ENCODE peak calls at places on chromosomes 13 and 19, in ten cellular contexts. Z is stimulated activated CD8-positive, alpha-beta memory T cell treated with anti-CD3 and anti-CD28 coated beads, Interleukin-15, amount 100 ng/mL, for 4 hours; C is T-helper 22 cell; M is GM04503; I is NCI-H748 treated with DMSO at 0.1 percent for 48 hours; X is fibroblast of gingiva; V is left colon; J is activated effector memory CD4-positive, alpha-beta T cell treated with anti-CD3 and anti-CD28 coated beads, Interleukin-2, amount 50 U/mL, for 16 hours; B is HCEC 1CT; R is GM10248. S is an unnamed sample.

GRCh38 chr19:2171349-2172145 is 7.8 kb downstream of the DOT1L start:
- DNase-seq in Z (peak), C (peak), M (no peak), I (no peak), X (no peak), V (no peak), J (peak), B (no peak), R (peak), S (no peak)

GRCh38 chr19:52171321-52172169 is at the start of gene ZNF836:
- DNase-seq in Z (peak), C (peak), M (peak), I (peak), X (peak), V (peak), J (peak), B (peak), R (peak), S (peak)

GRCh38 chr13:34967851-34968562 is 25.9 kb downstream of the NBEA start:
- DNase-seq in Z (no peak), C (no peak), M (no peak), I (peak), X (no peak), V (no peak), J (no peak), B (no peak), R (no peak), S (no peak)

GRCh38 chr19:3094638-3095374 is 644 bp downstream of the GNA11 start:
- DNase-seq in Z (no peak), C (no peak), M (no peak), I (no peak), X (no peak), V (no peak), J (peak), B (no peak), R (no peak), S (peak)

GRCh38 chr19:47511681-47512080 is 3.2 kb downstream of the NAPA start:
- DNase-seq in Z (no peak), C (no peak), M (no peak), I (no peak), X (no peak), V (no peak), J (no peak), B (peak), R (no peak), S (no peak)

GRCh38 chr19:28171983-28172382 is 1041.0 kb downstream of the UQCRFS1 start:
- DNase-seq in Z (no peak), C (no peak), M (no peak), I (no peak), X (no peak), V (no peak), J (no peak), B (no peak), R (no peak), S (no peak)

GRCh38 chr19:41872775-41873647 is 4.1 kb upstream of the CD79A start:
- DNase-seq in Z (no peak), C (no peak), M (no peak), I (peak), X (peak), V (peak), J (peak), B (peak), R (no peak), S (peak)

GRCh38 chr13:112769615-112770014 is 79.8 kb downstream of the ATP11A start:
- DNase-seq in Z (no peak), C (no peak), M (no peak), I (no peak), X (no peak), V (no peak), J (no peak), B (no peak), R (no peak), S (no peak)

GRCh38 chr13:35903075-35903474 is 228.1 kb downstream of the DCLK1 start:
- DNase-seq in Z (no peak), C (no peak), M (no peak), I (no peak), X (no peak), V (no peak), J (no peak), B (no peak), R (no peak), S (no peak)

GRCh38 chr13:30355839-30356238 is 48.5 kb upstream of the KATNAL1 start:
- DNase-seq in Z (no peak), C (no peak), M (no peak), I (no peak), X (no peak), V (no peak), J (no peak), B (no peak), R (no peak), S (no peak)

GRCh38 chr19:8577247-8577646 is at the start of gene MYO1F:
- DNase-seq in Z (no peak), C (no peak), M (no peak), I (no peak), X (no peak), V (peak), J (peak), B (no peak), R (peak), S (no peak)

GRCh38 chr19:7483720-7484201 is 5.1 kb downstream of the PEX11G start:
- DNase-seq in Z (no peak), C (no peak), M (no peak), I (no peak), X (no peak), V (no peak), J (no peak), B (no peak), R (no peak), S (no peak)

GRCh38 chr13:40125336-40125735 is 469.9 kb downstream of the COG6 start:
- DNase-seq in Z (no peak), C (no peak), M (no peak), I (no peak), X (no peak), V (no peak), J (no peak), B (no peak), R (no peak), S (no peak)

GRCh38 chr19:17949956-17950309 is 17.0 kb upstream of the KCNN1 start:
- DNase-seq in Z (no peak), C (no peak), M (no peak), I (no peak), X (no peak), V (no peak), J (no peak), B (no peak), R (no peak), S (no peak)

GRCh38 chr13:20363604-20364003 is 131.5 kb upstream of the GJB6 start:
- DNase-seq in Z (no peak), C (no peak), M (no peak), I (peak), X (no peak), V (no peak), J (no peak), B (no peak), R (no peak), S (no peak)

S was measured in RWPE2.